ENCODE peak calls at places on chromosomes 6 and 20, in ten cellular contexts. One of them, this sample, is unnamed.

GRCh38 chr6:15313367-15313766 is 67.5 kb downstream of the JARID2 start:
- DNase-seq in GM12878: no peak
- DNase-seq in K562: no peak
- DNase-seq in HepG2: no peak
- DNase-seq in SK-N-SH: no peak
- DNase-seq in A549: no peak
- DNase-seq in HCT116: no peak
- DNase-seq in NB4: no peak
- DNase-seq in WTC11: no peak
- DNase-seq in endothelial cell of umbilical vein: no peak
- DNase-seq in this sample: peak

GRCh38 chr6:35491558-35492541 is 5.0 kb downstream of the TEAD3 start:
- DNase-seq in HepG2: no peak
- DNase-seq in GM12878: no peak
- DNase-seq in A549: no peak
- DNase-seq in HCT116: no peak
- DNase-seq in NB4: peak
- DNase-seq in endothelial cell of umbilical vein: no peak
- DNase-seq in K562: no peak
- DNase-seq in SK-N-SH: peak
- DNase-seq in WTC11: no peak
- DNase-seq in this sample: no peak

GRCh38 chr6:45686841-45687569 is 309.3 kb upstream of the SUPT3H start:
- DNase-seq in GM12878: no peak
- DNase-seq in K562: no peak
- DNase-seq in endothelial cell of umbilical vein: no peak
- DNase-seq in HepG2: peak
- DNase-seq in WTC11: no peak
- DNase-seq in SK-N-SH: no peak
- DNase-seq in A549: no peak
- DNase-seq in HCT116: no peak
- DNase-seq in NB4: no peak
- DNase-seq in this sample: no peak

GRCh38 chr6:37050854-37051137 is 45.3 kb downstream of the FGD2 start:
- DNase-seq in GM12878: no peak
- DNase-seq in NB4: no peak
- DNase-seq in A549: no peak
- DNase-seq in HepG2: no peak
- DNase-seq in endothelial cell of umbilical vein: no peak
- DNase-seq in HCT116: no peak
- DNase-seq in SK-N-SH: no peak
- DNase-seq in WTC11: no peak
- DNase-seq in K562: no peak
- DNase-seq in this sample: no peak

GRCh38 chr20:39849664-39850063 is 839.4 kb downstream of the MAFB start:
- DNase-seq in A549: no peak
- DNase-seq in GM12878: no peak
- DNase-seq in endothelial cell of umbilical vein: peak
- DNase-seq in K562: no peak
- DNase-seq in HCT116: no peak
- DNase-seq in NB4: no peak
- DNase-seq in HepG2: no peak
- DNase-seq in SK-N-SH: peak
- DNase-seq in WTC11: no peak
- DNase-seq in this sample: no peak

GRCh38 chr6:12051861-12052368 is 39.8 kb downstream of the HIVEP1 start:
- DNase-seq in HepG2: no peak
- DNase-seq in A549: no peak
- DNase-seq in K562: no peak
- DNase-seq in GM12878: peak
- DNase-seq in NB4: peak
- DNase-seq in WTC11: no peak
- DNase-seq in SK-N-SH: no peak
- DNase-seq in endothelial cell of umbilical vein: no peak
- DNase-seq in HCT116: no peak
- DNase-seq in this sample: no peak

GRCh38 chr6:361411-362132 is 30.0 kb upstream of the IRF4 start:
- DNase-seq in SK-N-SH: no peak
- DNase-seq in HCT116: no peak
- DNase-seq in endothelial cell of umbilical vein: no peak
- DNase-seq in NB4: no peak
- DNase-seq in WTC11: no peak
- DNase-seq in GM12878: no peak
- DNase-seq in A549: no peak
- DNase-seq in HepG2: no peak
- DNase-seq in K562: no peak
- DNase-seq in this sample: no peak

GRCh38 chr6:34021839-34022190 is 124.1 kb downstream of the GRM4 start:
- DNase-seq in A549: no peak
- DNase-seq in HCT116: no peak
- DNase-seq in WTC11: no peak
- DNase-seq in GM12878: no peak
- DNase-seq in NB4: no peak
- DNase-seq in endothelial cell of umbilical vein: no peak
- DNase-seq in HepG2: no peak
- DNase-seq in K562: no peak
- DNase-seq in SK-N-SH: no peak
- DNase-seq in this sample: no peak

GRCh38 chr6:20102674-20103073 is 109.6 kb downstream of the MBOAT1 start:
- DNase-seq in NB4: no peak
- DNase-seq in WTC11: no peak
- DNase-seq in HCT116: no peak
- DNase-seq in endothelial cell of umbilical vein: no peak
- DNase-seq in SK-N-SH: no peak
- DNase-seq in A549: no peak
- DNase-seq in HepG2: no peak
- DNase-seq in GM12878: no peak
- DNase-seq in K562: no peak
- DNase-seq in this sample: no peak

GRCh38 chr6:116564296-116564695 is 7.0 kb upstream of the RWDD1 start:
- DNase-seq in endothelial cell of umbilical vein: no peak
- DNase-seq in SK-N-SH: no peak
- DNase-seq in A549: no peak
- DNase-seq in HepG2: no peak
- DNase-seq in WTC11: no peak
- DNase-seq in K562: no peak
- DNase-seq in HCT116: no peak
- DNase-seq in GM12878: no peak
- DNase-seq in NB4: no peak
- DNase-seq in this sample: no peak

GRCh38 chr6:140434761-140435160 is 1060.3 kb upstream of the CITED2 start:
- DNase-seq in endothelial cell of umbilical vein: no peak
- DNase-seq in K562: no peak
- DNase-seq in WTC11: no peak
- DNase-seq in HCT116: no peak
- DNase-seq in NB4: no peak
- DNase-seq in HepG2: no peak
- DNase-seq in GM12878: no peak
- DNase-seq in SK-N-SH: no peak
- DNase-seq in A549: no peak
- DNase-seq in this sample: no peak

GRCh38 chr6:150025201-150025917 is at the start of gene RAET1L:
- DNase-seq in HCT116: peak
- DNase-seq in endothelial cell of umbilical vein: peak
- DNase-seq in HepG2: no peak
- DNase-seq in WTC11: no peak
- DNase-seq in GM12878: no peak
- DNase-seq in NB4: no peak
- DNase-seq in A549: peak
- DNase-seq in K562: no peak
- DNase-seq in SK-N-SH: no peak
- DNase-seq in this sample: no peak

GRCh38 chr6:115721564-115721963 is 339.1 kb downstream of the FRK start:
- DNase-seq in endothelial cell of umbilical vein: no peak
- DNase-seq in HCT116: no peak
- DNase-seq in WTC11: no peak
- DNase-seq in NB4: no peak
- DNase-seq in HepG2: no peak
- DNase-seq in SK-N-SH: no peak
- DNase-seq in A549: no peak
- DNase-seq in K562: no peak
- DNase-seq in GM12878: no peak
- DNase-seq in this sample: no peak

GRCh38 chr6:10746915-10747250 is 722 bp upstream of the TMEM14B start:
- DNase-seq in HCT116: no peak
- DNase-seq in HepG2: no peak
- DNase-seq in K562: no peak
- DNase-seq in endothelial cell of umbilical vein: no peak
- DNase-seq in A549: no peak
- DNase-seq in SK-N-SH: no peak
- DNase-seq in GM12878: no peak
- DNase-seq in NB4: no peak
- DNase-seq in WTC11: no peak
- DNase-seq in this sample: no peak

GRCh38 chr6:143236151-143236788 is 175.6 kb downstream of the AIG1 start:
- DNase-seq in HepG2: no peak
- DNase-seq in HCT116: peak
- DNase-seq in NB4: no peak
- DNase-seq in endothelial cell of umbilical vein: no peak
- DNase-seq in A549: no peak
- DNase-seq in WTC11: peak
- DNase-seq in SK-N-SH: peak
- DNase-seq in K562: no peak
- DNase-seq in GM12878: no peak
- DNase-seq in this sample: no peak

GRCh38 chr6:47780510-47781356 is 1.1 kb upstream of the OPN5 start:
- DNase-seq in NB4: peak
- DNase-seq in HCT116: peak
- DNase-seq in HepG2: peak
- DNase-seq in WTC11: no peak
- DNase-seq in SK-N-SH: peak
- DNase-seq in A549: peak
- DNase-seq in K562: no peak
- DNase-seq in endothelial cell of umbilical vein: peak
- DNase-seq in GM12878: no peak
- DNase-seq in this sample: peak

GRCh38 chr20:36493801-36494114 is 47.6 kb upstream of the MYL9 start:
- DNase-seq in K562: no peak
- DNase-seq in SK-N-SH: no peak
- DNase-seq in GM12878: no peak
- DNase-seq in A549: no peak
- DNase-seq in endothelial cell of umbilical vein: no peak
- DNase-seq in HCT116: no peak
- DNase-seq in WTC11: no peak
- DNase-seq in HepG2: no peak
- DNase-seq in NB4: no peak
- DNase-seq in this sample: no peak

GRCh38 chr6:38518511-38519304 is 121.0 kb downstream of the BTBD9 start:
- DNase-seq in SK-N-SH: peak
- DNase-seq in A549: no peak
- DNase-seq in WTC11: no peak
- DNase-seq in NB4: no peak
- DNase-seq in HCT116: no peak
- DNase-seq in endothelial cell of umbilical vein: peak
- DNase-seq in GM12878: no peak
- DNase-seq in K562: no peak
- DNase-seq in HepG2: no peak
- DNase-seq in this sample: no peak

GRCh38 chr6:34132486-34133185 is 13.3 kb downstream of the GRM4 start:
- DNase-seq in A549: peak
- DNase-seq in NB4: peak
- DNase-seq in K562: peak
- DNase-seq in endothelial cell of umbilical vein: peak
- DNase-seq in GM12878: no peak
- DNase-seq in WTC11: peak
- DNase-seq in HepG2: peak
- DNase-seq in SK-N-SH: no peak
- DNase-seq in HCT116: no peak
- DNase-seq in this sample: no peak

GRCh38 chr6:28462401-28462800 is 19.1 kb upstream of the ZSCAN23 start:
- DNase-seq in NB4: peak
- DNase-seq in K562: no peak
- DNase-seq in WTC11: no peak
- DNase-seq in GM12878: no peak
- DNase-seq in endothelial cell of umbilical vein: no peak
- DNase-seq in A549: no peak
- DNase-seq in HepG2: no peak
- DNase-seq in HCT116: no peak
- DNase-seq in SK-N-SH: no peak
- DNase-seq in this sample: no peak

GRCh38 chr6:67394254-67394653 is 1240.8 kb upstream of the ADGRB3 start:
- DNase-seq in WTC11: no peak
- DNase-seq in SK-N-SH: no peak
- DNase-seq in GM12878: no peak
- DNase-seq in HepG2: no peak
- DNase-seq in K562: no peak
- DNase-seq in endothelial cell of umbilical vein: no peak
- DNase-seq in A549: no peak
- DNase-seq in HCT116: no peak
- DNase-seq in NB4: no peak
- DNase-seq in this sample: no peak

GRCh38 chr6:137717074-137718073 is 149.7 kb upstream of the TNFAIP3 start:
- DNase-seq in HCT116: no peak
- DNase-seq in WTC11: no peak
- DNase-seq in endothelial cell of umbilical vein: no peak
- DNase-seq in K562: no peak
- DNase-seq in NB4: no peak
- DNase-seq in SK-N-SH: no peak
- DNase-seq in HepG2: no peak
- DNase-seq in GM12878: no peak
- DNase-seq in A549: no peak
- DNase-seq in this sample: no peak
- TF ChIP-seq MAX in HCT116: no peak
- TF ChIP-seq MAX in WTC11: no peak
- TF ChIP-seq MAX in endothelial cell of umbilical vein: no peak
- TF ChIP-seq MAX in K562: no peak
- TF ChIP-seq MAX in NB4: no peak
- TF ChIP-seq MAX in SK-N-SH: no peak
- TF ChIP-seq MAX in HepG2: no peak
- TF ChIP-seq MAX in GM12878: no peak
- TF ChIP-seq MAX in A549: no peak
- TF ChIP-seq MAX in this sample: no peak

GRCh38 chr6:52640916-52641315 is 30.0 kb upstream of the TMEM14A start:
- DNase-seq in K562: no peak
- DNase-seq in HepG2: no peak
- DNase-seq in SK-N-SH: no peak
- DNase-seq in endothelial cell of umbilical vein: no peak
- DNase-seq in GM12878: no peak
- DNase-seq in WTC11: no peak
- DNase-seq in A549: no peak
- DNase-seq in HCT116: no peak
- DNase-seq in NB4: no peak
- DNase-seq in this sample: no peak
- TF ChIP-seq MAX in K562: no peak
- TF ChIP-seq MAX in HepG2: no peak
- TF ChIP-seq MAX in SK-N-SH: no peak
- TF ChIP-seq MAX in endothelial cell of umbilical vein: no peak
- TF ChIP-seq MAX in GM12878: no peak
- TF ChIP-seq MAX in WTC11: no peak
- TF ChIP-seq MAX in A549: no peak
- TF ChIP-seq MAX in HCT116: no peak
- TF ChIP-seq MAX in NB4: no peak
- TF ChIP-seq MAX in this sample: no peak

GRCh38 chr6:157841211-157841840 is 18.3 kb downstream of the SNX9 start:
- DNase-seq in K562: peak
- DNase-seq in WTC11: no peak
- DNase-seq in HCT116: peak
- DNase-seq in endothelial cell of umbilical vein: no peak
- DNase-seq in GM12878: peak
- DNase-seq in NB4: peak
- DNase-seq in SK-N-SH: no peak
- DNase-seq in HepG2: no peak
- DNase-seq in A549: no peak
- DNase-seq in this sample: no peak
- TF ChIP-seq MAX in K562: no peak
- TF ChIP-seq MAX in WTC11: no peak
- TF ChIP-seq MAX in HCT116: peak
- TF ChIP-seq MAX in endothelial cell of umbilical vein: no peak
- TF ChIP-seq MAX in GM12878: no peak
- TF ChIP-seq MAX in NB4: no peak
- TF ChIP-seq MAX in SK-N-SH: no peak
- TF ChIP-seq MAX in HepG2: no peak
- TF ChIP-seq MAX in A549: no peak
- TF ChIP-seq MAX in this sample: no peak

GRCh38 chr6:74654296-74654695 is 551.6 kb downstream of the COL12A1 start:
- DNase-seq in K562: no peak
- DNase-seq in GM12878: no peak
- DNase-seq in HCT116: no peak
- DNase-seq in SK-N-SH: no peak
- DNase-seq in WTC11: no peak
- DNase-seq in endothelial cell of umbilical vein: no peak
- DNase-seq in NB4: no peak
- DNase-seq in A549: no peak
- DNase-seq in HepG2: no peak
- DNase-seq in this sample: no peak
- TF ChIP-seq MAX in K562: no peak
- TF ChIP-seq MAX in GM12878: no peak
- TF ChIP-seq MAX in HCT116: no peak
- TF ChIP-seq MAX in SK-N-SH: no peak
- TF ChIP-seq MAX in WTC11: no peak
- TF ChIP-seq MAX in endothelial cell of umbilical vein: no peak
- TF ChIP-seq MAX in NB4: no peak
- TF ChIP-seq MAX in A549: no peak
- TF ChIP-seq MAX in HepG2: no peak
- TF ChIP-seq MAX in this sample: no peak